ENCODE peak calls at places on chromosomes 7 and 10, in five cellular contexts. One of them, this sample, is unnamed.

GRCh38 chr7:133975130-133975529 is 152.0 kb upstream of the LRGUK start:
- DNase-seq in AG09309: no peak
- DNase-seq in activated T-helper 1 cell treated with Interleukin-2 at 50 U/mL for 16 hours: no peak
- DNase-seq in BE2C: no peak
- DNase-seq in neural crest cell: no peak
- DNase-seq in this sample: no peak

GRCh38 chr7:85111761-85112160 is 75.1 kb downstream of the SEMA3D start:
- DNase-seq in AG09309: no peak
- DNase-seq in activated T-helper 1 cell treated with Interleukin-2 at 50 U/mL for 16 hours: no peak
- DNase-seq in BE2C: no peak
- DNase-seq in neural crest cell: no peak
- DNase-seq in this sample: no peak

GRCh38 chr10:130739016-130739756 is 572.3 kb downstream of the TCERG1L start:
- DNase-seq in AG09309: no peak
- DNase-seq in activated T-helper 1 cell treated with Interleukin-2 at 50 U/mL for 16 hours: no peak
- DNase-seq in BE2C: no peak
- DNase-seq in neural crest cell: no peak
- DNase-seq in this sample: no peak

GRCh38 chr7:21948364-21948763 is 2.7 kb upstream of the CDCA7L start:
- DNase-seq in AG09309: no peak
- DNase-seq in activated T-helper 1 cell treated with Interleukin-2 at 50 U/mL for 16 hours: no peak
- DNase-seq in BE2C: no peak
- DNase-seq in neural crest cell: no peak
- DNase-seq in this sample: no peak

GRCh38 chr7:17275749-17276671 is 22.4 kb upstream of the AHR start:
- DNase-seq in AG09309: peak; percentile 90
- DNase-seq in activated T-helper 1 cell treated with Interleukin-2 at 50 U/mL for 16 hours: no peak
- DNase-seq in BE2C: no peak
- DNase-seq in neural crest cell: no peak
- DNase-seq in this sample: no peak

GRCh38 chr7:69739906-69740545 is 141.8 kb downstream of the AUTS2 start:
- DNase-seq in AG09309: no peak
- DNase-seq in activated T-helper 1 cell treated with Interleukin-2 at 50 U/mL for 16 hours: no peak
- DNase-seq in BE2C: peak; percentile 92
- DNase-seq in neural crest cell: no peak
- DNase-seq in this sample: no peak

GRCh38 chr10:69217119-69217754 is 2.9 kb upstream of the HKDC1 start:
- DNase-seq in AG09309: peak; percentile 59
- DNase-seq in activated T-helper 1 cell treated with Interleukin-2 at 50 U/mL for 16 hours: no peak
- DNase-seq in BE2C: no peak
- DNase-seq in neural crest cell: no peak
- DNase-seq in this sample: no peak

GRCh38 chr7:139570626-139571025 is 47.1 kb downstream of the CLEC2L start:
- DNase-seq in AG09309: no peak
- DNase-seq in activated T-helper 1 cell treated with Interleukin-2 at 50 U/mL for 16 hours: no peak
- DNase-seq in BE2C: no peak
- DNase-seq in neural crest cell: no peak
- DNase-seq in this sample: no peak

GRCh38 chr7:129401228-129401967 is 32.8 kb upstream of the STRIP2 start:
- DNase-seq in AG09309: no peak
- DNase-seq in activated T-helper 1 cell treated with Interleukin-2 at 50 U/mL for 16 hours: no peak
- DNase-seq in BE2C: no peak
- DNase-seq in neural crest cell: no peak
- DNase-seq in this sample: no peak

This sample was measured in activated CD4-positive, alpha-beta memory T cell treated with anti-CD3 and anti-CD28 coated beads for 36 hours.